ENCODE peak calls at places on chromosomes 12 and 14, in six cellular contexts. B is memory B cell, C is amniotic epithelial cell, H is pancreas, R is GM10248, U is occipital lobe. A is an unnamed sample.

GRCh38 chr12:131445184-131445974 is 265.5 kb upstream of the SFSWAP start:
- DNase-seq in B (no peak), C (no peak), H (no peak), R (no peak), U (no peak), A (no peak)

GRCh38 chr14:102813691-102814090 is 36.4 kb downstream of the TRAF3 start:
- DNase-seq in B (no peak), C (no peak), H (no peak), R (no peak), U (no peak), A (no peak)

GRCh38 chr14:24436355-24437019 is 6.1 kb downstream of the SDR39U1 start:
- DNase-seq in B (peak), C (peak), H (no peak), R (peak), U (no peak), A (no peak)

GRCh38 chr14:99075061-99075460 is 196.9 kb downstream of the BCL11B start:
- DNase-seq in B (no peak), C (no peak), H (no peak), R (no peak), U (no peak), A (no peak)

GRCh38 chr12:66288121-66288520 is 14.2 kb upstream of the HELB start:
- DNase-seq in B (no peak), C (no peak), H (no peak), R (no peak), U (no peak), A (no peak)

GRCh38 chr12:50088577-50089335 is 3.6 kb downstream of the SMARCD1 start:
- DNase-seq in B (peak), C (no peak), H (peak), R (peak), U (no peak), A (no peak)

GRCh38 chr12:91887957-91888356 is 257.7 kb downstream of the BTG1 start:
- DNase-seq in B (no peak), C (peak), H (no peak), R (no peak), U (no peak), A (no peak)

GRCh38 chr14:69619007-69619406 is 7.6 kb downstream of the SUSD6 start:
- DNase-seq in B (no peak), C (no peak), H (no peak), R (no peak), U (no peak), A (no peak)

GRCh38 chr14:71582705-71583104 is 349.5 kb upstream of the RGS6 start:
- DNase-seq in B (no peak), C (peak), H (no peak), R (no peak), U (no peak), A (no peak)

GRCh38 chr14:87461704-87462103 is 531.3 kb downstream of the GALC start:
- DNase-seq in B (no peak), C (no peak), H (no peak), R (no peak), U (no peak), A (no peak)

GRCh38 chr14:96184737-96185136 is 19.9 kb upstream of the BDKRB2 start:
- DNase-seq in B (no peak), C (no peak), H (no peak), R (no peak), U (no peak), A (no peak)

GRCh38 chr14:105861985-105862465 is 335.6 kb downstream of the TMEM121 start:
- DNase-seq in B (peak), C (no peak), H (no peak), R (peak), U (no peak), A (peak)

GRCh38 chr14:39097159-39097558 is 5.9 kb downstream of the SEC23A start:
- DNase-seq in B (no peak), C (peak), H (no peak), R (no peak), U (no peak), A (no peak)

GRCh38 chr12:71639341-71639760 is 24.3 kb downstream of the ZFC3H1 start:
- DNase-seq in B (no peak), C (peak), H (no peak), R (no peak), U (no peak), A (no peak)

GRCh38 chr14:23577710-23578392 is 739 bp downstream of the JPH4 start:
- DNase-seq in B (no peak), C (no peak), H (no peak), R (no peak), U (no peak), A (no peak)

GRCh38 chr14:54446201-54446693 is 5.1 kb upstream of the CNIH1 start:
- DNase-seq in B (no peak), C (peak), H (no peak), R (no peak), U (peak), A (no peak)

GRCh38 chr12:26833692-26834168 is 736 bp upstream of the ITPR2 start:
- DNase-seq in B (peak), C (peak), H (peak), R (peak), U (no peak), A (peak)

GRCh38 chr14:88868558-88869159 is 44.2 kb downstream of the TTC8 start:
- DNase-seq in B (peak), C (peak), H (no peak), R (peak), U (no peak), A (no peak)

GRCh38 chr12:4027412-4027811 is 154.2 kb upstream of the PARP11 start:
- DNase-seq in B (no peak), C (no peak), H (no peak), R (no peak), U (no peak), A (no peak)

GRCh38 chr12:131855521-131856142 is 27.4 kb downstream of the MMP17 start:
- DNase-seq in B (no peak), C (no peak), H (no peak), R (no peak), U (no peak), A (no peak)

GRCh38 chr12:46556105-46556559 is 183.6 kb upstream of the SLC38A2 start:
- DNase-seq in B (no peak), C (peak), H (no peak), R (no peak), U (no peak), A (no peak)